ENCODE peak calls at places on chromosomes 6 and 20, in nine cellular contexts. P, Q, W, Z, E, D, H, L and V are unnamed samples.

GRCh38 chr6:166446567-166447065 is 63.9 kb upstream of the MPC1 start:
- DNase-seq in W (no peak), D (no peak), L (no peak), H (no peak), Q (no peak), Z (no peak), E (no peak), P (no peak), V (no peak)

GRCh38 chr20:53580376-53581111 is 13.1 kb downstream of the ZNF217 start:
- DNase-seq in W (no peak), Q (no peak), Z (no peak), E (no peak), H (no peak), D (no peak), L (no peak), P (no peak), V (no peak)

GRCh38 chr6:28603920-28604319 is 78.2 kb downstream of the GPX5 start:
- DNase-seq in L (no peak), Q (no peak), D (no peak), E (no peak), Z (no peak), H (no peak), P (no peak), W (no peak), V (no peak)

GRCh38 chr6:130937942-130938604 is 110.9 kb downstream of the SMLR1 start:
- DNase-seq in E (no peak), H (no peak), Z (no peak), L (no peak), W (no peak), P (no peak), D (no peak), Q (no peak), V (no peak)

GRCh38 chr6:118383924-118384323 is 164.2 kb upstream of the PLN start:
- DNase-seq in P (no peak), E (no peak), L (no peak), H (no peak), Z (no peak), D (no peak), Q (no peak), W (no peak), V (no peak)

GRCh38 chr20:14953736-14954135 is 616.3 kb upstream of the FLRT3 start:
- DNase-seq in W (no peak), Z (no peak), H (no peak), L (no peak), P (no peak), E (no peak), Q (no peak), D (no peak), V (no peak)

GRCh38 chr6:45416700-45417099 is 39.0 kb upstream of the SUPT3H start:
- DNase-seq in P (no peak), E (no peak), Q (no peak), Z (peak), H (no peak), D (no peak), L (no peak), W (no peak), V (no peak)

GRCh38 chr6:28105286-28105685 is 19.1 kb upstream of the ZSCAN16 start:
- DNase-seq in E (peak), D (no peak), P (no peak), L (no peak), Q (no peak), H (no peak), Z (peak), W (peak), V (no peak)

GRCh38 chr6:46040288-46040687 is 24.6 kb upstream of the CLIC5 start:
- DNase-seq in Q (no peak), L (no peak), Z (no peak), D (no peak), H (no peak), W (no peak), E (no peak), P (no peak), V (no peak)